ENCODE peak calls at places on chromosomes 11 and 22, in six cellular contexts. R is AG04450; P is heart right ventricle; A is mesenchymal stem cell; T is GM20000; W is stimulated activated CD8-positive, alpha-beta memory T cell treated with anti-CD3 and anti-CD28 coated beads, Interleukin-4, amount 100 ng/mL, for 4 hours. I is an unnamed sample.

GRCh38 chr22:30460147-30460546 is 11.7 kb downstream of the SEC14L3 start:
- DNase-seq in R (no peak), P (no peak), A (no peak), T (no peak), W (no peak), I (no peak)

GRCh38 chr22:38269466-38269865 is 3.3 kb downstream of the TMEM184B start:
- DNase-seq in R (no peak), P (no peak), A (no peak), T (no peak), W (no peak), I (no peak)

GRCh38 chr11:106389096-106389495 is 311.6 kb downstream of the AASDHPPT start:
- DNase-seq in R (no peak), P (no peak), A (peak; percentile 67), T (no peak), W (no peak), I (no peak)

GRCh38 chr11:10522921-10523320 is 18.1 kb downstream of the RNF141 start:
- DNase-seq in R (no peak), P (no peak), A (no peak), T (no peak), W (no peak), I (no peak)

GRCh38 chr11:127925430-127925829 is 661.9 kb downstream of the ETS1 start:
- DNase-seq in R (no peak), P (no peak), A (no peak), T (no peak), W (no peak), I (no peak)

GRCh38 chr11:92794783-92795182 is 174.7 kb upstream of the MTNR1B start:
- DNase-seq in R (no peak), P (no peak), A (no peak), T (no peak), W (no peak), I (no peak)

GRCh38 chr11:132914600-132914999 is 617.7 kb downstream of the OPCML start:
- DNase-seq in R (no peak), P (no peak), A (no peak), T (no peak), W (no peak), I (no peak)

GRCh38 chr11:76554767-76555166 is 109.9 kb downstream of the EMSY start:
- DNase-seq in R (no peak), P (no peak), A (no peak), T (no peak), W (no peak), I (no peak)

GRCh38 chr11:74739546-74740270 is 8.5 kb upstream of the CHRDL2 start:
- DNase-seq in R (peak; percentile 44), P (peak; percentile 28), A (peak; percentile 74), T (peak; percentile 79), W (peak; percentile 12), I (peak; percentile 69)

GRCh38 chr22:38305481-38306448 is 11.5 kb downstream of the CSNK1E start:
- DNase-seq in R (no peak), P (no peak), A (peak; percentile 55), T (peak; percentile 82), W (no peak), I (no peak)

GRCh38 chr22:49712195-49712791 is 115.4 kb downstream of the BRD1 start:
- DNase-seq in R (no peak), P (no peak), A (no peak), T (no peak), W (no peak), I (no peak)

GRCh38 chr11:102485095-102485722 is 32.6 kb upstream of the TMEM123 start:
- DNase-seq in R (no peak), P (no peak), A (peak; percentile 32), T (no peak), W (no peak), I (no peak)

GRCh38 chr22:48394787-48395620 is 1432.7 kb downstream of the BRD1 start:
- DNase-seq in R (no peak), P (no peak), A (no peak), T (no peak), W (no peak), I (no peak)

GRCh38 chr11:117998664-117999353 is 12.6 kb downstream of the IL10RA start:
- DNase-seq in R (no peak), P (no peak), A (no peak), T (no peak), W (no peak), I (no peak)

GRCh38 chr11:19220903-19221682 is 19.3 kb upstream of the CSRP3 start:
- DNase-seq in R (no peak), P (no peak), A (no peak), T (no peak), W (no peak), I (no peak)

GRCh38 chr11:130070109-130070828 is 575 bp downstream of the APLP2 start:
- DNase-seq in R (no peak), P (no peak), A (peak; percentile 42), T (peak; percentile 81), W (peak; percentile 10), I (no peak)

GRCh38 chr11:82004537-82005213 is 729.0 kb downstream of the FAM181B start:
- DNase-seq in R (no peak), P (no peak), A (no peak), T (no peak), W (no peak), I (no peak)

GRCh38 chr22:46514592-46515207 is 22.7 kb downstream of the CELSR1 start:
- DNase-seq in R (no peak), P (no peak), A (peak; percentile 13), T (no peak), W (no peak), I (no peak)

GRCh38 chr11:93444671-93445073 is 98.5 kb downstream of the SMCO4 start:
- DNase-seq in R (no peak), P (no peak), A (no peak), T (no peak), W (no peak), I (no peak)

GRCh38 chr11:119623682-119624081 is 105.3 kb downstream of the NECTIN1 start:
- DNase-seq in R (no peak), P (no peak), A (no peak), T (no peak), W (no peak), I (no peak)

GRCh38 chr22:35384567-35384966 is 3.7 kb downstream of the HMOX1 start:
- DNase-seq in R (no peak), P (no peak), A (no peak), T (no peak), W (no peak), I (no peak)

GRCh38 chr11:117299351-117300300 is 8.5 kb downstream of the BACE1-AS start:
- DNase-seq in R (no peak), P (no peak), A (no peak), T (no peak), W (no peak), I (no peak)

GRCh38 chr11:74683941-74684481 is 47.2 kb downstream of the CHRDL2 start:
- DNase-seq in R (no peak), P (no peak), A (no peak), T (no peak), W (no peak), I (no peak)

GRCh38 chr22:43129426-43130425 is 13.5 kb downstream of the MCAT start:
- DNase-seq in R (no peak), P (no peak), A (no peak), T (no peak), W (no peak), I (no peak)

GRCh38 chr11:33065445-33066178 is 26.2 kb downstream of the TCP11L1 start:
- DNase-seq in R (peak; percentile 34), P (peak; percentile 47), A (peak; percentile 64), T (peak; percentile 68), W (peak; percentile 35), I (peak; percentile 49)

GRCh38 chr22:42962295-42963230 is 52.4 kb downstream of the PACSIN2 start:
- DNase-seq in R (no peak), P (no peak), A (peak; percentile 67), T (no peak), W (no peak), I (no peak)

GRCh38 chr22:30004101-30004500 is 76.2 kb upstream of the HORMAD2 start:
- DNase-seq in R (no peak), P (no peak), A (no peak), T (no peak), W (no peak), I (no peak)